ENCODE peak calls at places on chromosome 14, in seven cellular contexts. C, N, Q, M, E, A and Z are unnamed samples.
A peak's percentile ranks its signal among the peaks of the same experiment; 100 is the strongest.

GRCh38 chr14:103923863-103924262 is 4.4 kb upstream of the TDRD9 start:
- DNase-seq in A (no peak), C (no peak), Q (no peak), E (no peak), M (no peak), N (no peak), Z (no peak)

GRCh38 chr14:23829736-23830474 is 123.7 kb upstream of the DHRS4 start:
- DNase-seq in E (no peak), M (peak; percentile 93), A (no peak), N (peak; percentile 61), C (no peak), Q (no peak), Z (no peak)

GRCh38 chr14:69695664-69696527 is 71.0 kb upstream of the SRSF5 start:
- DNase-seq in C (no peak), A (no peak), E (no peak), Q (no peak), M (no peak), N (peak; percentile 71), Z (no peak)

GRCh38 chr14:103091041-103091882 is 3.3 kb upstream of the EXOC3L4 start:
- DNase-seq in C (no peak), E (no peak), N (peak; percentile 90), A (peak; percentile 77), Q (no peak), M (no peak), Z (no peak)

GRCh38 chr14:69317780-69318179 is 57.8 kb downstream of the GALNT16 start:
- DNase-seq in M (no peak), N (peak; percentile 45), C (no peak), Q (no peak), E (no peak), A (no peak), Z (no peak)

GRCh38 chr14:50388256-50388931 is 8.3 kb downstream of the CDKL1 start:
- DNase-seq in Q (no peak), E (no peak), M (no peak), A (no peak), C (no peak), N (peak; percentile 81), Z (no peak)

GRCh38 chr14:29927596-29928341 is at the start of gene PRKD1:
- DNase-seq in Q (peak; percentile 28), C (peak; percentile 25), N (peak; percentile 59), M (no peak), A (peak; percentile 65), E (peak; percentile 78), Z (no peak)

GRCh38 chr14:96225745-96226151 is 21.1 kb downstream of the BDKRB2 start:
- DNase-seq in M (no peak), E (no peak), A (no peak), C (no peak), Q (no peak), N (no peak), Z (no peak)

GRCh38 chr14:89617471-89618291 is 200.6 kb upstream of the FOXN3 start:
- DNase-seq in N (peak; percentile 69), E (no peak), M (no peak), A (no peak), Q (peak; percentile 16), C (peak; percentile 55), Z (no peak)

GRCh38 chr14:75825147-75825592 is 156.6 kb downstream of the TGFB3 start:
- DNase-seq in N (no peak), C (no peak), A (no peak), Q (no peak), M (no peak), E (no peak), Z (no peak)

GRCh38 chr14:56172571-56172971 is 54.4 kb downstream of the PELI2 start:
- DNase-seq in N (no peak), Q (no peak), M (no peak), C (no peak), E (no peak), A (no peak), Z (no peak)

GRCh38 chr14:74867673-74868072 is 8.3 kb downstream of the PROX2 start:
- DNase-seq in C (no peak), N (peak; percentile 83), Q (no peak), E (peak; percentile 71), M (no peak), A (no peak), Z (no peak)

GRCh38 chr14:73723799-73724621 is 9.8 kb upstream of the PNMA1 start:
- DNase-seq in Q (peak; percentile 72), N (peak; percentile 74), C (peak; percentile 93), M (no peak), E (peak; percentile 96), A (peak; percentile 88), Z (no peak)

GRCh38 chr14:45198551-45198950 is 54.5 kb downstream of the MIS18BP1 start:
- DNase-seq in A (no peak), E (no peak), M (no peak), N (no peak), Q (no peak), C (no peak), Z (no peak)

GRCh38 chr14:75435473-75435872 is 7.7 kb downstream of the JDP2 start:
- DNase-seq in N (no peak), C (no peak), M (no peak), Q (no peak), E (no peak), A (no peak), Z (no peak)

GRCh38 chr14:29734732-29735131 is 192.9 kb downstream of the PRKD1 start:
- DNase-seq in N (no peak), A (no peak), M (no peak), Q (no peak), E (no peak), C (no peak), Z (no peak)

DNA sequence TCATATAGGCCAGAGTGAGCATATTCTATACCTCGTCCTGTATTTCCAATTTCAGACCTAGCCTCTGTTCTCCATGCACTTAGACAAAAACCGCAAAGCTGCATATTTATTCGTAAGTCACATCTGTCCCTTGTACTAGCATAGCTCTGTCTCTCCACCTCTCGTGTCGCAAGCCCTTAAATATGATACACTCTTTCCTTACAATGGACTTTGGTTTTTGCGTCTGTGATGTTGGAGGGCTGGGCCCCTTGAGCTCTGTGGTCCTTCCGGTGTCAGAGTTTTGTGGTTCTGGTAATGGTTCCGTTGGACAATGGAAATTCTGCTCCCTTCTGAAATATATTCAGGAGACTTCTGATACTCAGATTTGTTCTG is 11.3 kb downstream of the PRKCH start:
- DNase-seq in E (no peak), C (no peak), A (no peak), N (no peak), M (no peak), Q (no peak), Z (no peak)
- H3K4me3 ChIP-seq in E (no peak overlapping the region), C (no peak overlapping the region), A (no peak overlapping the region), N (no peak overlapping the region), M (no peak overlapping the region), Q (no peak overlapping the region), Z (no peak overlapping the region)

DNA sequence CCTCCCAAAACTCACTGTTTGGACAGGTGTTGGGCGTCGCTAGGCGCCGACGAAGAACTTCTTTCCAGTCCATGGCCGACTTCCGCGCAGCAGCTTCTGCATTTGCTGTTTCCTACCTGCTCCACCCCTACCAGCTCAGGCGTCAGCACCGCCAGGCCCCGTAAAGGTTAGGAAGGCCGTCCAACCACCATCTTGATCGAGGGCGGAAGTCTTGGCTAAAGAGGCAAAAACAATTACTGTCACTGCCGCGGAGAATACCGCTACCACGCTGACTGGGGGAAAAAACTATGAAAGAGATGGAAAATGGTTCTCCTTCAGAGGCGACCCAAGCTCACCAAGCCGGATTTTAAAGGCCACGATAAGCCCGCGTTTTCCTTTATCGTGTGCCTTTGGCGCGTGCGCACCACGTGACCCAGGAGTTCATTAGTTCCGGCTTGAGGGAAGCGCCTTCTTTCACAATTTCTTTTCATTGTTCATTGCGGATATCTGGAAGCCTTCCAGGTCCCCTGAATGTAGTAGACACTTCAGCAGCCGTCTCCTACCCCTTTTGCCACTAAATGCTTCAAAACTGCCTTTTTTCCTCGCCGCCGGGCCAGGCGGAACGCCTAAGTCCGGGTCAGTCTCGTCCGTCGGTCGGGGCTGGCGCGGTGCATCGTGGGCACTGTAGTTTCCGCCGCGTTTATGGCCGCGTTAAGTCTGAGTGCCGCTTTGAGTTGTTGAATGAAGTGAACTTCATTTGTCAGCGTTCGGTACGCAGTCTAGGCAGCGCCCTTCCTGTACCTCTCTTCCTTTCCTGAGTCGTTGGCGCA is at the start of the genes PPP2R3C and PRORP:
- DNase-seq in N (peak; percentile 96), A (peak; percentile 98), E (peak; percentile 96), C (peak; percentile 93), Q (peak; percentile 76), M (peak; percentile 93), Z (peak; percentile 67)
- TF ChIP-seq POLR2A in N (peak; percentile 74), A (peak; percentile 78), E (peak; percentile 70), C (peak; percentile 64), Q (peak; percentile 20), M (peak; percentile 41), Z (no peak)

GRCh38 chr14:93939304-93940229 is 12.4 kb downstream of the FAM181A start:
- DNase-seq in C (peak; percentile 78), E (peak; percentile 91), Q (peak; percentile 57), N (peak; percentile 94), A (peak; percentile 79), M (peak; percentile 56), Z (peak; percentile 24)

GRCh38 chr14:93936926-93937325 is 9.8 kb downstream of the FAM181A start:
- DNase-seq in C (no peak), A (no peak), E (no peak), Q (no peak), N (no peak), M (no peak), Z (no peak)

GRCh38 chr14:93940437-93940836 is 13.3 kb downstream of the FAM181A start:
- DNase-seq in C (no peak), E (no peak), M (no peak), A (no peak), N (no peak), Q (no peak), Z (no peak)

GRCh38 chr14:93937519-93937918 is 10.4 kb downstream of the FAM181A start:
- DNase-seq in N (no peak), Q (no peak), A (no peak), E (no peak), C (peak; percentile 95), M (no peak), Z (no peak)

DNA sequence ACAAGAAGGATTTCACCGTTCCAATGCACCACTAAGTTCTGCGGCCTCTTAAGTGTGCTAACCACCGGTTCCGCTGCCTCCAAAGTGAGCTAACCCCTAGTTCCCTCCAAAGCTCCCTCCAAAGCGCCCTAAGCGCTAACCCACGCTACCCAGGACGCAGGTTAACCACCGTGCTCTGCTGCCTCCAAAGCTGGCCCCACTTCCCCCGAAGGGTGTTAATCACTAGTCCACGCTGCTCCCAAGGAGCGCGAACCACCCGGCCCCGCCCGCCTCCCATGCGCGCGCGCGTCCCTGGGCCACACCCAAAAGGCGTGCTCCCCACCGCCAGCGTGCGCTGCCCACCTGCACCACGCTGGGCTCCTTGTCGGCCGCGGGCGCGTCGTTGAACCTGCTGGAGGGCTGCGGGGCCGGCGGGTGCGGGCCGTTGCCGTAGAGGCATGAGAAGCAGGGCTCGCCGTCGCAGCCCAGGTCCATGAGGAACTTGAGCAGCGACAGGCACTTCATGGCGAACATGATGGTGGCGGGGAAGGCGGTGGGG is 11.7 kb downstream of the FAM181A start:
- DNase-seq in C (no peak), E (no peak), N (no peak), Q (no peak), A (peak; percentile 45), M (no peak), Z (no peak)
- H3K4me3 ChIP-seq in C (no peak overlapping the region), E (no peak overlapping the region), N (peak overlapping the region; percentile 42), Q (peak overlapping the region; percentile 45), A (no peak overlapping the region), M (no peak overlapping the region), Z (peak overlapping the region; percentile 28)

DNA sequence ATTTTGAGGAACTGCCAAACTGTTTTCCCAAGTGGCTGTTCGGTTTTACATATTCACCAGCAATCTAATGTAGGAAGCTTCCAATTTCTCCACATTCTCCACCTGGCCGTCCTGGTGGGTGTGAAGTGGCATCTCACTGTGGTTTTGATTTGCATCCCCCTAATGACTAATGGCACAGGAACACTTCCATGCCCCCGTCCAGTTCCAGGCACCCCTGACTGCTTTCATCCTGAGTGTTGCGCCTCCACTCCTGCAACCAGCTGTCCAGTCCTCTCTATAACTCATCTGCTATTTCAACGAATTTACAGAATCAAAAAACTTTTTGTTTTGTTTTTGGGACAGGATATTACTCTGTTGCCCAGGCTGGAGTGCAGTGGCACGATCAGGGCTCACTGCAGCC is 5.6 kb downstream of the STXBP6 start:
- DNase-seq in N (no peak), C (no peak), Q (no peak), E (no peak), A (no peak), M (no peak), Z (no peak)
- TF ChIP-seq POLR2A in N (no peak), C (no peak), Q (no peak), E (no peak), A (no peak), M (no peak), Z (no peak)